ENCODE peak calls at places on chromosomes 16 and 17, in seven cellular contexts. One of them, this sample, is unnamed.
A peak's percentile ranks its signal among the peaks of the same experiment; 100 is the strongest.

GRCh38 chr17:70989301-70989700 is 820.0 kb downstream of the KCNJ2 start:
- DNase-seq in PC-3: no peak
- DNase-seq in mesenchymal stem cell: no peak
- DNase-seq in colonic mucosa: no peak
- DNase-seq in A673: no peak
- DNase-seq in sigmoid colon: no peak
- DNase-seq in lung: no peak
- DNase-seq in this sample: no peak

GRCh38 chr16:78742501-78743283 is 643.2 kb downstream of the WWOX start:
- DNase-seq in colonic mucosa: peak; percentile 47
- DNase-seq in mesenchymal stem cell: peak; percentile 96
- DNase-seq in PC-3: no peak
- DNase-seq in lung: no peak
- DNase-seq in A673: no peak
- DNase-seq in sigmoid colon: no peak
- DNase-seq in this sample: peak; percentile 42

GRCh38 chr16:3838600-3839401 is 41.7 kb downstream of the CREBBP start:
- DNase-seq in lung: no peak
- DNase-seq in PC-3: no peak
- DNase-seq in sigmoid colon: no peak
- DNase-seq in colonic mucosa: no peak
- DNase-seq in A673: no peak
- DNase-seq in mesenchymal stem cell: no peak
- DNase-seq in this sample: no peak

GRCh38 chr17:38428643-38429371 is 543 bp downstream of the ARHGAP23 start:
- DNase-seq in PC-3: peak; percentile 31
- DNase-seq in A673: no peak
- DNase-seq in sigmoid colon: peak; percentile 83
- DNase-seq in lung: no peak
- DNase-seq in colonic mucosa: no peak
- DNase-seq in mesenchymal stem cell: peak; percentile 74
- DNase-seq in this sample: peak; percentile 44

GRCh38 chr17:31248986-31249385 is 48.1 kb downstream of the OMG start:
- DNase-seq in A673: no peak
- DNase-seq in lung: no peak
- DNase-seq in sigmoid colon: no peak
- DNase-seq in colonic mucosa: no peak
- DNase-seq in mesenchymal stem cell: peak; percentile 42
- DNase-seq in PC-3: peak; percentile 70
- DNase-seq in this sample: no peak

GRCh38 chr16:9033125-9033830 is 58.2 kb upstream of the HAPSTR1 start:
- DNase-seq in PC-3: peak; percentile 69
- DNase-seq in lung: no peak
- DNase-seq in colonic mucosa: peak; percentile 69
- DNase-seq in sigmoid colon: no peak
- DNase-seq in mesenchymal stem cell: peak; percentile 69
- DNase-seq in A673: peak; percentile 82
- DNase-seq in this sample: peak; percentile 64

GRCh38 chr16:88885693-88886253 is 19.3 kb upstream of the PABPN1L start:
- DNase-seq in PC-3: no peak
- DNase-seq in mesenchymal stem cell: no peak
- DNase-seq in colonic mucosa: no peak
- DNase-seq in A673: no peak
- DNase-seq in sigmoid colon: no peak
- DNase-seq in lung: no peak
- DNase-seq in this sample: no peak

GRCh38 chr16:85348921-85349334 is 236.7 kb upstream of the CIBAR2 start:
- DNase-seq in colonic mucosa: no peak
- DNase-seq in mesenchymal stem cell: no peak
- DNase-seq in sigmoid colon: no peak
- DNase-seq in A673: no peak
- DNase-seq in PC-3: no peak
- DNase-seq in lung: no peak
- DNase-seq in this sample: no peak

GRCh38 chr17:50187741-50188520 is 13.5 kb downstream of the COL1A1 start:
- DNase-seq in mesenchymal stem cell: peak; percentile 52
- DNase-seq in lung: no peak
- DNase-seq in PC-3: no peak
- DNase-seq in sigmoid colon: no peak
- DNase-seq in A673: no peak
- DNase-seq in colonic mucosa: no peak
- DNase-seq in this sample: no peak

GRCh38 chr16:680967-681745 is 946 bp downstream of the STUB1 start:
- DNase-seq in A673: peak; percentile 52
- DNase-seq in mesenchymal stem cell: peak; percentile 58
- DNase-seq in PC-3: peak; percentile 44
- DNase-seq in sigmoid colon: no peak
- DNase-seq in colonic mucosa: peak; percentile 70
- DNase-seq in lung: no peak
- DNase-seq in this sample: peak; percentile 51

GRCh38 chr16:61098505-61098904 is 937.7 kb downstream of the CDH8 start:
- DNase-seq in A673: no peak
- DNase-seq in colonic mucosa: no peak
- DNase-seq in mesenchymal stem cell: no peak
- DNase-seq in sigmoid colon: no peak
- DNase-seq in PC-3: no peak
- DNase-seq in lung: no peak
- DNase-seq in this sample: no peak

GRCh38 chr16:84292032-84292431 is 2.6 kb upstream of the WFDC1 start:
- DNase-seq in lung: no peak
- DNase-seq in A673: peak; percentile 73
- DNase-seq in colonic mucosa: no peak
- DNase-seq in sigmoid colon: no peak
- DNase-seq in mesenchymal stem cell: no peak
- DNase-seq in PC-3: no peak
- DNase-seq in this sample: no peak

GRCh38 chr17:43832976-43833829 is at the start of gene MPP3:
- DNase-seq in A673: peak; percentile 71
- DNase-seq in PC-3: peak; percentile 91
- DNase-seq in colonic mucosa: peak; percentile 68
- DNase-seq in mesenchymal stem cell: peak; percentile 70
- DNase-seq in sigmoid colon: peak; percentile 78
- DNase-seq in lung: peak; percentile 38
- DNase-seq in this sample: peak; percentile 78

GRCh38 chr16:8972843-8973586 is 9.3 kb upstream of the USP7 start:
- DNase-seq in mesenchymal stem cell: peak; percentile 16
- DNase-seq in PC-3: no peak
- DNase-seq in lung: no peak
- DNase-seq in colonic mucosa: no peak
- DNase-seq in A673: no peak
- DNase-seq in sigmoid colon: no peak
- DNase-seq in this sample: no peak

GRCh38 chr17:58577696-58578095 is 63.3 kb upstream of the MTMR4 start:
- DNase-seq in PC-3: peak; percentile 80
- DNase-seq in sigmoid colon: no peak
- DNase-seq in lung: peak; percentile 30
- DNase-seq in colonic mucosa: peak; percentile 42
- DNase-seq in mesenchymal stem cell: peak; percentile 53
- DNase-seq in A673: peak; percentile 75
- DNase-seq in this sample: peak; percentile 34

GRCh38 chr17:60390223-60390622 is 1.7 kb downstream of the USP32 start:
- DNase-seq in A673: peak; percentile 58
- DNase-seq in lung: peak; percentile 38
- DNase-seq in sigmoid colon: no peak
- DNase-seq in mesenchymal stem cell: peak; percentile 39
- DNase-seq in colonic mucosa: no peak
- DNase-seq in PC-3: peak; percentile 58
- DNase-seq in this sample: no peak

GRCh38 chr17:36198831-36199465 is 2.4 kb upstream of the CCL3L1 start:
- DNase-seq in A673: no peak
- DNase-seq in sigmoid colon: no peak
- DNase-seq in colonic mucosa: no peak
- DNase-seq in mesenchymal stem cell: no peak
- DNase-seq in PC-3: no peak
- DNase-seq in lung: no peak
- DNase-seq in this sample: no peak

GRCh38 chr17:72249441-72249840 is 128.6 kb downstream of the SOX9 start:
- DNase-seq in sigmoid colon: no peak
- DNase-seq in A673: no peak
- DNase-seq in PC-3: no peak
- DNase-seq in mesenchymal stem cell: no peak
- DNase-seq in lung: no peak
- DNase-seq in colonic mucosa: peak; percentile 85
- DNase-seq in this sample: peak; percentile 29

GRCh38 chr16:72836181-72836580 is 211.7 kb downstream of the ZFHX3 start:
- DNase-seq in A673: no peak
- DNase-seq in mesenchymal stem cell: no peak
- DNase-seq in lung: no peak
- DNase-seq in colonic mucosa: no peak
- DNase-seq in PC-3: no peak
- DNase-seq in sigmoid colon: no peak
- DNase-seq in this sample: no peak

GRCh38 chr16:2150418-2151187 is 2.2 kb downstream of the RAB26 start:
- DNase-seq in colonic mucosa: peak; percentile 68
- DNase-seq in PC-3: peak; percentile 43
- DNase-seq in mesenchymal stem cell: peak; percentile 31
- DNase-seq in sigmoid colon: no peak
- DNase-seq in A673: peak; percentile 75
- DNase-seq in lung: no peak
- DNase-seq in this sample: peak; percentile 59
- H3K4me1 ChIP-seq in colonic mucosa: peaks cover 44% of the 10 kb centered on the region
- H3K4me1 ChIP-seq in PC-3: peaks cover 31% of the 10 kb centered on the region
- H3K4me1 ChIP-seq in mesenchymal stem cell: peaks cover 60% of the 10 kb centered on the region
- H3K4me1 ChIP-seq in sigmoid colon: peaks cover 70% of the 10 kb centered on the region
- H3K4me1 ChIP-seq in A673: peaks cover 50% of the 10 kb centered on the region
- H3K4me1 ChIP-seq in lung: peaks cover 23% of the 10 kb centered on the region
- H3K4me1 ChIP-seq in this sample: peaks cover 85% of the 10 kb centered on the region

GRCh38 chr16:65489531-65490023 is 367.7 kb upstream of the CDH11 start:
- DNase-seq in A673: no peak
- DNase-seq in colonic mucosa: no peak
- DNase-seq in sigmoid colon: no peak
- DNase-seq in mesenchymal stem cell: no peak
- DNase-seq in PC-3: no peak
- DNase-seq in lung: no peak
- DNase-seq in this sample: no peak

GRCh38 chr16:65497571-65497970 is 375.7 kb upstream of the CDH11 start:
- DNase-seq in A673: no peak
- DNase-seq in PC-3: no peak
- DNase-seq in sigmoid colon: no peak
- DNase-seq in colonic mucosa: no peak
- DNase-seq in mesenchymal stem cell: no peak
- DNase-seq in lung: no peak
- DNase-seq in this sample: no peak

GRCh38 chr16:65494080-65494479 is 372.2 kb upstream of the CDH11 start:
- DNase-seq in A673: peak; percentile 42
- DNase-seq in mesenchymal stem cell: no peak
- DNase-seq in PC-3: no peak
- DNase-seq in colonic mucosa: no peak
- DNase-seq in sigmoid colon: no peak
- DNase-seq in lung: no peak
- DNase-seq in this sample: no peak

GRCh38 chr16:65490296-65490695 is 368.4 kb upstream of the CDH11 start:
- DNase-seq in colonic mucosa: no peak
- DNase-seq in sigmoid colon: no peak
- DNase-seq in A673: no peak
- DNase-seq in lung: no peak
- DNase-seq in PC-3: no peak
- DNase-seq in mesenchymal stem cell: no peak
- DNase-seq in this sample: no peak

GRCh38 chr16:65494609-65495008 is 372.7 kb upstream of the CDH11 start:
- DNase-seq in sigmoid colon: no peak
- DNase-seq in A673: no peak
- DNase-seq in lung: no peak
- DNase-seq in mesenchymal stem cell: no peak
- DNase-seq in colonic mucosa: no peak
- DNase-seq in PC-3: no peak
- DNase-seq in this sample: no peak
- H3K4me3 ChIP-seq in sigmoid colon: no peak overlapping the region
- H3K4me3 ChIP-seq in A673: no peak overlapping the region
- H3K4me3 ChIP-seq in lung: no peak overlapping the region
- H3K4me3 ChIP-seq in mesenchymal stem cell: no peak overlapping the region
- H3K4me3 ChIP-seq in colonic mucosa: no peak overlapping the region
- H3K4me3 ChIP-seq in PC-3: no peak overlapping the region
- H3K4me3 ChIP-seq in this sample: no peak overlapping the region

DNA sequence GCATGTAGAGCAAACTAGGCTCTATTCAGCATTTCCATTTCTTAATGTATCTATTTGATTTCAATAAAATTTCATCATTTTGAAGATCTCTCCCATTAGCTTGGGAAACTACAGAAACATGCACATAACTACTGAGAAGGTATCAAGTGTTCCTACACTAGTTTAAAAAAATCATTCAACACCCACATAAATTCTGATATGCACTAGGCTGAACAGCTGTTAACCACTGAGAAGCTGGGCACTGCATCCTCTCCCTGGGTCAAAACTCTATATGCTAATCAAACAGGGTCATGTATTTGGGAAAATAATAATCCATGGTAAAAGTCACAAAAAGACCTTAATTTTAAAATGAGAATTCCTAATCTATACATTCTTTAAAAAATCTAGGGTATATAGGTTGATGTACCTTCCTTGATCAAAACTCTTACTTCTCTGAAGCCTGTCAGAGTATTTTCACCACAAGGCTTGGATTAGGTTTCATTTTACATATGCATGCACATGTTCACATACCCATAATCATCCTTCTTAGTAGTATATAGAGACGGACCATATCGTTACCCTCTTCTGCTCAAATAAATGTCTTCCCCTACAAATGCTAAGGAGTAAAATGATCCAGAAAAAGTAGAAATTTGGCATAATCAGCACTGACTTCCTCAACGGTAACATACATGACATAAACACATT is 57.2 kb downstream of the KANSL1 start:
- DNase-seq in PC-3: no peak
- DNase-seq in sigmoid colon: no peak
- DNase-seq in A673: no peak
- DNase-seq in mesenchymal stem cell: no peak
- DNase-seq in colonic mucosa: no peak
- DNase-seq in lung: no peak
- DNase-seq in this sample: no peak
- H3K4me1 ChIP-seq in PC-3: peaks cover 22% of the 10 kb centered on the region
- H3K4me1 ChIP-seq in sigmoid colon: peaks cover 74% of the 10 kb centered on the region
- H3K4me1 ChIP-seq in A673: peaks cover 34% of the 10 kb centered on the region
- H3K4me1 ChIP-seq in mesenchymal stem cell: peaks cover 3% of the 10 kb centered on the region
- H3K4me1 ChIP-seq in colonic mucosa: peaks cover under 1% of the 10 kb centered on the region
- H3K4me1 ChIP-seq in lung: peaks cover 3% of the 10 kb centered on the region
- H3K4me1 ChIP-seq in this sample: peaks cover 97% of the 10 kb centered on the region

GRCh38 chr17:13599168-13599577 is 2.6 kb downstream of the HS3ST3A1 start:
- DNase-seq in sigmoid colon: no peak
- DNase-seq in mesenchymal stem cell: no peak
- DNase-seq in PC-3: no peak
- DNase-seq in lung: no peak
- DNase-seq in colonic mucosa: no peak
- DNase-seq in A673: no peak
- DNase-seq in this sample: no peak

GRCh38 chr17:13597723-13598347 is 3.9 kb downstream of the HS3ST3A1 start:
- DNase-seq in A673: peak; percentile 33
- DNase-seq in colonic mucosa: no peak
- DNase-seq in mesenchymal stem cell: peak; percentile 65
- DNase-seq in PC-3: peak; percentile 78
- DNase-seq in lung: no peak
- DNase-seq in sigmoid colon: no peak
- DNase-seq in this sample: no peak

GRCh38 chr17:13599808-13600398 is 1.8 kb downstream of the HS3ST3A1 start:
- DNase-seq in PC-3: peak; percentile 38
- DNase-seq in lung: no peak
- DNase-seq in sigmoid colon: no peak
- DNase-seq in colonic mucosa: no peak
- DNase-seq in mesenchymal stem cell: peak; percentile 16
- DNase-seq in A673: no peak
- DNase-seq in this sample: no peak

GRCh38 chr17:13600475-13601316 is 1.0 kb downstream of the HS3ST3A1 start:
- DNase-seq in lung: no peak
- DNase-seq in sigmoid colon: no peak
- DNase-seq in A673: no peak
- DNase-seq in PC-3: no peak
- DNase-seq in colonic mucosa: no peak
- DNase-seq in mesenchymal stem cell: peak; percentile 41
- DNase-seq in this sample: no peak

GRCh38 chr17:13598353-13599167 is 3.2 kb downstream of the HS3ST3A1 start:
- DNase-seq in sigmoid colon: no peak
- DNase-seq in lung: no peak
- DNase-seq in mesenchymal stem cell: peak; percentile 6
- DNase-seq in A673: no peak
- DNase-seq in colonic mucosa: no peak
- DNase-seq in PC-3: no peak
- DNase-seq in this sample: no peak
- H3K4me3 ChIP-seq in sigmoid colon: no peak overlapping the region
- H3K4me3 ChIP-seq in lung: no peak overlapping the region
- H3K4me3 ChIP-seq in mesenchymal stem cell: peak overlapping the region; percentile 93
- H3K4me3 ChIP-seq in A673: no peak overlapping the region
- H3K4me3 ChIP-seq in colonic mucosa: no peak overlapping the region
- H3K4me3 ChIP-seq in PC-3: peak overlapping the region; percentile 71
- H3K4me3 ChIP-seq in this sample: no peak overlapping the region